ENCODE peak calls at places on chromosomes 2 and 18, in five cellular contexts. Y, C, R, E and T are unnamed samples.

GRCh38 chr2:45770773-45771172 is 119.3 kb downstream of the PRKCE start:
- DNase-seq in Y (no peak), C (no peak), R (no peak), E (no peak), T (no peak)

GRCh38 chr18:70417847-70418246 is 129.0 kb downstream of the SOCS6 start:
- DNase-seq in Y (no peak), C (no peak), R (no peak), E (no peak), T (no peak)

GRCh38 chr2:206616141-206616540 is 26.1 kb upstream of the FAM237A start:
- DNase-seq in Y (no peak), C (no peak), R (no peak), E (no peak), T (no peak)

GRCh38 chr2:50856112-50856511 is 175.8 kb downstream of the NRXN1 start:
- DNase-seq in Y (no peak), C (no peak), R (no peak), E (no peak), T (no peak)

GRCh38 chr2:26251893-26252292 is 7.2 kb downstream of the HADHB start:
- DNase-seq in Y (no peak), C (no peak), R (no peak), E (peak), T (peak)

GRCh38 chr2:20660506-20660905 is 6.4 kb upstream of the GDF7 start:
- DNase-seq in Y (no peak), C (no peak), R (no peak), E (no peak), T (no peak)

GRCh38 chr2:160293401-160293911 is 93.4 kb upstream of the ITGB6 start:
- DNase-seq in Y (no peak), C (no peak), R (no peak), E (no peak), T (no peak)

GRCh38 chr2:45845058-45845457 is 193.6 kb downstream of the PRKCE start:
- DNase-seq in Y (no peak), C (no peak), R (no peak), E (no peak), T (no peak)

GRCh38 chr2:28021898-28022297 is 131.4 kb downstream of the BABAM2 start:
- DNase-seq in Y (no peak), C (no peak), R (no peak), E (no peak), T (no peak)

GRCh38 chr2:211833582-211834279 is 704.9 kb downstream of the ERBB4 start:
- DNase-seq in Y (no peak), C (no peak), R (no peak), E (no peak), T (no peak)

GRCh38 chr18:57095884-57096283 is 51.0 kb upstream of the BOD1L2 start:
- DNase-seq in Y (no peak), C (no peak), R (no peak), E (no peak), T (no peak)

GRCh38 chr2:210818473-210818872 is 262.1 kb downstream of the CPS1 start:
- DNase-seq in Y (no peak), C (no peak), R (no peak), E (no peak), T (no peak)

GRCh38 chr2:209726311-209726710 is 45.3 kb upstream of the UNC80 start:
- DNase-seq in Y (no peak), C (no peak), R (no peak), E (no peak), T (no peak)

GRCh38 chr2:216210711-216211131 is 101.6 kb downstream of the XRCC5 start:
- DNase-seq in Y (no peak), C (no peak), R (no peak), E (no peak), T (no peak)

GRCh38 chr18:12306752-12307151 is 1.3 kb upstream of the TUBB6 start:
- DNase-seq in Y (no peak), C (no peak), R (no peak), E (no peak), T (no peak)

GRCh38 chr2:181070119-181070833 is 89.9 kb downstream of the UBE2E3 start:
- DNase-seq in Y (no peak), C (no peak), R (no peak), E (no peak), T (no peak)

GRCh38 chr2:66872926-66873714 is 438.2 kb downstream of the MEIS1 start:
- DNase-seq in Y (no peak), C (no peak), R (no peak), E (no peak), T (no peak)

GRCh38 chr2:164890533-164890932 is 48.9 kb upstream of the COBLL1 start:
- DNase-seq in Y (no peak), C (no peak), R (no peak), E (no peak), T (no peak)

GRCh38 chr2:200216310-200216709 is 90.2 kb upstream of the SPATS2L start:
- DNase-seq in Y (no peak), C (no peak), R (no peak), E (no peak), T (no peak)

GRCh38 chr2:128091691-128092050 is 671 bp downstream of the UGGT1 start:
- DNase-seq in Y (no peak), C (no peak), R (peak), E (no peak), T (no peak)

GRCh38 chr2:232511336-232511863 is 8.8 kb upstream of the PRSS56 start:
- DNase-seq in Y (no peak), C (no peak), R (no peak), E (no peak), T (no peak)

GRCh38 chr2:8636691-8637636 is 44.9 kb upstream of the ID2 start:
- DNase-seq in Y (no peak), C (no peak), R (no peak), E (no peak), T (no peak)

GRCh38 chr18:2531751-2532150 is 39.6 kb downstream of the METTL4 start:
- DNase-seq in Y (no peak), C (no peak), R (no peak), E (no peak), T (no peak)

GRCh38 chr2:153940511-153940910 is 68.8 kb downstream of the GALNT13 start:
- DNase-seq in Y (no peak), C (no peak), R (no peak), E (no peak), T (no peak)

GRCh38 chr2:217790681-217791392 is 212.0 kb downstream of the TNS1 start:
- DNase-seq in Y (no peak), C (no peak), R (no peak), E (no peak), T (no peak)

GRCh38 chr2:76599732-76600368 is 889.1 kb upstream of the GCFC2 start:
- DNase-seq in Y (no peak), C (no peak), R (no peak), E (peak), T (no peak)

GRCh38 chr2:182758379-182758778 is 42.3 kb downstream of the DNAJC10 start:
- DNase-seq in Y (no peak), C (no peak), R (no peak), E (no peak), T (no peak)

GRCh38 chr18:68759308-68759707 is 38.6 kb upstream of the CCDC102B start:
- DNase-seq in Y (no peak), C (no peak), R (no peak), E (no peak), T (no peak)